ENCODE peak calls at places on chromosomes 4 and X, in ten cellular contexts. One of them, this sample, is unnamed.

GRCh38 chr4:118352843-118353373 is at the start of gene PRSS12:
- DNase-seq in transverse colon: peak; percentile 85
- DNase-seq in heart left ventricle: peak; percentile 39
- DNase-seq in IMR-90: peak; percentile 75
- DNase-seq in endothelial cell of umbilical vein: peak; percentile 44
- DNase-seq in body of pancreas: peak; percentile 82
- DNase-seq in ovary: peak; percentile 24
- DNase-seq in right lobe of liver: peak; percentile 70
- DNase-seq in adrenal gland: peak; percentile 54
- DNase-seq in testis: peak; percentile 83
- DNase-seq in this sample: no peak

GRCh38 chrX:150365953-150366911 is 3.1 kb downstream of the MAMLD1 start:
- DNase-seq in transverse colon: peak; percentile 33
- DNase-seq in heart left ventricle: peak; percentile 61
- DNase-seq in IMR-90: peak; percentile 64
- DNase-seq in endothelial cell of umbilical vein: peak; percentile 56
- DNase-seq in body of pancreas: peak; percentile 51
- DNase-seq in ovary: peak; percentile 68
- DNase-seq in right lobe of liver: peak; percentile 56
- DNase-seq in adrenal gland: peak; percentile 47
- DNase-seq in testis: peak; percentile 85
- DNase-seq in this sample: no peak

GRCh38 chr4:61555789-61556188 is 355.7 kb downstream of the ADGRL3 start:
- DNase-seq in transverse colon: peak; percentile 22
- DNase-seq in heart left ventricle: no peak
- DNase-seq in IMR-90: peak; percentile 55
- DNase-seq in endothelial cell of umbilical vein: peak; percentile 19
- DNase-seq in body of pancreas: no peak
- DNase-seq in ovary: no peak
- DNase-seq in right lobe of liver: no peak
- DNase-seq in adrenal gland: peak; percentile 60
- DNase-seq in testis: peak; percentile 38
- DNase-seq in this sample: no peak

GRCh38 chr4:6076391-6076790 is 58.2 kb upstream of the C4orf50 start:
- DNase-seq in transverse colon: no peak
- DNase-seq in heart left ventricle: no peak
- DNase-seq in IMR-90: no peak
- DNase-seq in endothelial cell of umbilical vein: no peak
- DNase-seq in body of pancreas: no peak
- DNase-seq in ovary: no peak
- DNase-seq in right lobe of liver: no peak
- DNase-seq in adrenal gland: no peak
- DNase-seq in testis: no peak
- DNase-seq in this sample: no peak

GRCh38 chrX:41241962-41242361 is 92.0 kb upstream of the DDX3X start:
- DNase-seq in transverse colon: no peak
- DNase-seq in heart left ventricle: no peak
- DNase-seq in IMR-90: no peak
- DNase-seq in endothelial cell of umbilical vein: no peak
- DNase-seq in body of pancreas: no peak
- DNase-seq in ovary: no peak
- DNase-seq in right lobe of liver: no peak
- DNase-seq in adrenal gland: no peak
- DNase-seq in testis: no peak
- DNase-seq in this sample: no peak

GRCh38 chr4:54677416-54677815 is 19.7 kb downstream of the KIT start:
- DNase-seq in transverse colon: no peak
- DNase-seq in heart left ventricle: no peak
- DNase-seq in IMR-90: no peak
- DNase-seq in endothelial cell of umbilical vein: no peak
- DNase-seq in body of pancreas: no peak
- DNase-seq in ovary: no peak
- DNase-seq in right lobe of liver: no peak
- DNase-seq in adrenal gland: no peak
- DNase-seq in testis: no peak
- DNase-seq in this sample: no peak

GRCh38 chrX:29024813-29025342 is 437.6 kb downstream of the IL1RAPL1 start:
- DNase-seq in transverse colon: no peak
- DNase-seq in heart left ventricle: no peak
- DNase-seq in IMR-90: peak; percentile 44
- DNase-seq in endothelial cell of umbilical vein: no peak
- DNase-seq in body of pancreas: no peak
- DNase-seq in ovary: no peak
- DNase-seq in right lobe of liver: no peak
- DNase-seq in adrenal gland: no peak
- DNase-seq in testis: no peak
- DNase-seq in this sample: no peak

GRCh38 chrX:53223955-53224859 is 800 bp downstream of the KDM5C start:
- DNase-seq in transverse colon: peak; percentile 22
- DNase-seq in heart left ventricle: no peak
- DNase-seq in IMR-90: peak; percentile 85
- DNase-seq in endothelial cell of umbilical vein: peak; percentile 47
- DNase-seq in body of pancreas: no peak
- DNase-seq in ovary: no peak
- DNase-seq in right lobe of liver: no peak
- DNase-seq in adrenal gland: peak; percentile 28
- DNase-seq in testis: no peak
- DNase-seq in this sample: no peak

GRCh38 chrX:154050113-154050495 is 30.4 kb upstream of the IRAK1 start:
- DNase-seq in transverse colon: no peak
- DNase-seq in heart left ventricle: no peak
- DNase-seq in IMR-90: no peak
- DNase-seq in endothelial cell of umbilical vein: no peak
- DNase-seq in body of pancreas: no peak
- DNase-seq in ovary: no peak
- DNase-seq in right lobe of liver: no peak
- DNase-seq in adrenal gland: no peak
- DNase-seq in testis: no peak
- DNase-seq in this sample: no peak

GRCh38 chr4:183200453-183200852 is 101.4 kb downstream of the WWC2 start:
- DNase-seq in transverse colon: peak; percentile 14
- DNase-seq in heart left ventricle: peak; percentile 27
- DNase-seq in IMR-90: peak; percentile 92
- DNase-seq in endothelial cell of umbilical vein: peak; percentile 93
- DNase-seq in body of pancreas: peak; percentile 91
- DNase-seq in ovary: peak; percentile 15
- DNase-seq in right lobe of liver: no peak
- DNase-seq in adrenal gland: peak; percentile 83
- DNase-seq in testis: peak; percentile 86
- DNase-seq in this sample: no peak

GRCh38 chr4:7059673-7060072 is 8.2 kb downstream of the GRPEL1 start:
- DNase-seq in transverse colon: no peak
- DNase-seq in heart left ventricle: no peak
- DNase-seq in IMR-90: no peak
- DNase-seq in endothelial cell of umbilical vein: no peak
- DNase-seq in body of pancreas: no peak
- DNase-seq in ovary: no peak
- DNase-seq in right lobe of liver: no peak
- DNase-seq in adrenal gland: no peak
- DNase-seq in testis: no peak
- DNase-seq in this sample: no peak

GRCh38 chr4:66893807-66894206 is 651.5 kb downstream of the CENPC start:
- DNase-seq in transverse colon: no peak
- DNase-seq in heart left ventricle: no peak
- DNase-seq in IMR-90: no peak
- DNase-seq in endothelial cell of umbilical vein: no peak
- DNase-seq in body of pancreas: no peak
- DNase-seq in ovary: no peak
- DNase-seq in right lobe of liver: no peak
- DNase-seq in adrenal gland: no peak
- DNase-seq in testis: no peak
- DNase-seq in this sample: no peak

GRCh38 chr4:2248821-2249261 is 6.9 kb upstream of the HAUS3 start:
- DNase-seq in transverse colon: no peak
- DNase-seq in heart left ventricle: no peak
- DNase-seq in IMR-90: no peak
- DNase-seq in endothelial cell of umbilical vein: no peak
- DNase-seq in body of pancreas: peak; percentile 13
- DNase-seq in ovary: no peak
- DNase-seq in right lobe of liver: no peak
- DNase-seq in adrenal gland: peak; percentile 46
- DNase-seq in testis: peak; percentile 13
- DNase-seq in this sample: peak; percentile 77

GRCh38 chrX:40154853-40155616 is 57.3 kb upstream of the BCOR start:
- DNase-seq in transverse colon: peak; percentile 66
- DNase-seq in heart left ventricle: peak; percentile 78
- DNase-seq in IMR-90: peak; percentile 50
- DNase-seq in endothelial cell of umbilical vein: peak; percentile 63
- DNase-seq in body of pancreas: peak; percentile 75
- DNase-seq in ovary: peak; percentile 82
- DNase-seq in right lobe of liver: peak; percentile 90
- DNase-seq in adrenal gland: peak; percentile 78
- DNase-seq in testis: peak; percentile 81
- DNase-seq in this sample: peak; percentile 92
- TF ChIP-seq POLR2A in transverse colon: no peak
- TF ChIP-seq POLR2A in heart left ventricle: no peak
- TF ChIP-seq POLR2A in IMR-90: no peak
- TF ChIP-seq POLR2A in endothelial cell of umbilical vein: no peak
- TF ChIP-seq POLR2A in body of pancreas: peak; percentile 38
- TF ChIP-seq POLR2A in ovary: peak; percentile 50
- TF ChIP-seq POLR2A in right lobe of liver: peak; percentile 36
- TF ChIP-seq POLR2A in adrenal gland: no peak
- TF ChIP-seq POLR2A in testis: no peak
- TF ChIP-seq POLR2A in this sample: no peak

DNA sequence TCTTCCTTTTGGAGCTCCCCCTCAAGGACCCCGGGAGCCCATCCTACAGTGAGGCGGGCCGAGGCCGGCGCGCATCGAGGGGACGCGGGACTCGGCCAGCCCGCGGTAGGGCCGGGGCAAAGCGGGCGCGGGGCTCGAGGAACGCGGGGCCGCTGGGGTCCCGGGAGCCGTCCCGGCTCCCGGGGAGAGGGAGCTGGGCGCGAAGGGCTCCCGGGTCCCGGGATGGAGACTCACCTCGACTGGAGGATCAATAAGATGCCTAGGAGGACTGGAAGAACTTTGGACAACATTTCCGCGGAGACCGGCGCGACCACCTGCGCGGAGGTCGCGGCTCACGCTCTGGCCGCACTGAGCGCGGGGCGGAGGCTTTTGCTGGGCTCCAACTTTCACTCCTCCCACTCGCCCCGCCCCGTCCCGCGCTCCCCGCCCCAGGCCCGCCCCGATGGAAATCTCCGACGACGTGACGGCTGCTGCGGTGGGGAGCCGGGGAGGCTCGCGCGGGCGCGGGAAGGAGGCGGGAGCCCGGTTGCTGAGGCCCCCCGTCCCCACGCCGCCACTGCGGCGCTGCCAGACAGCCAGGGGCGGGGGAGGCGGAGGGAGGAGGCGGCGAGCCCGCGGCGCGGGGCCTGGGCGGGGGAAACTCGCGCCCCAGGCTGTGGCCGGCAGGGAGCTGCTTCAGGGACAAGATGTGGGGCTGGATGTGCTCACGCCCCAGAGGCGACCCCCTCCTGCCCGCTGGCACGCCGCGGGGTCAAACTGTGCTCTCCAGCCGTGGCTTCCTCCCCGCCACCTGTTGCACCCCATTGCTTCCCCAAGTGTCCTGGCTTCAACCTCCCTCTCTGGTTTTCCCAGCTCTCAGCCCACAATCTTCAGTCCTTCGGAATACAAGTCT is at the start of gene GABRE:
- DNase-seq in transverse colon: peak; percentile 73
- DNase-seq in heart left ventricle: peak; percentile 77
- DNase-seq in IMR-90: no peak
- DNase-seq in endothelial cell of umbilical vein: peak; percentile 61
- DNase-seq in body of pancreas: peak; percentile 66
- DNase-seq in ovary: peak; percentile 50
- DNase-seq in right lobe of liver: no peak
- DNase-seq in adrenal gland: peak; percentile 43
- DNase-seq in testis: peak; percentile 55
- DNase-seq in this sample: no peak
- TF ChIP-seq POLR2A in transverse colon: peak; percentile 70
- TF ChIP-seq POLR2A in heart left ventricle: peak; percentile 89
- TF ChIP-seq POLR2A in IMR-90: no peak
- TF ChIP-seq POLR2A in endothelial cell of umbilical vein: peak; percentile 68
- TF ChIP-seq POLR2A in body of pancreas: peak; percentile 74
- TF ChIP-seq POLR2A in ovary: no peak
- TF ChIP-seq POLR2A in right lobe of liver: peak; percentile 71
- TF ChIP-seq POLR2A in adrenal gland: no peak
- TF ChIP-seq POLR2A in testis: no peak
- TF ChIP-seq POLR2A in this sample: peak; percentile 32

GRCh38 chrX:119943185-119943988 is at the start of gene NKAP:
- DNase-seq in transverse colon: peak; percentile 84
- DNase-seq in heart left ventricle: peak; percentile 80
- DNase-seq in IMR-90: peak; percentile 94
- DNase-seq in endothelial cell of umbilical vein: peak; percentile 93
- DNase-seq in body of pancreas: peak; percentile 75
- DNase-seq in ovary: peak; percentile 75
- DNase-seq in right lobe of liver: peak; percentile 79
- DNase-seq in adrenal gland: peak; percentile 81
- DNase-seq in testis: peak; percentile 89
- DNase-seq in this sample: peak; percentile 94
- TF ChIP-seq POLR2A in transverse colon: peak; percentile 49
- TF ChIP-seq POLR2A in heart left ventricle: peak; percentile 40
- TF ChIP-seq POLR2A in IMR-90: peak; percentile 54
- TF ChIP-seq POLR2A in endothelial cell of umbilical vein: peak; percentile 43
- TF ChIP-seq POLR2A in body of pancreas: peak; percentile 60
- TF ChIP-seq POLR2A in ovary: peak; percentile 35
- TF ChIP-seq POLR2A in right lobe of liver: peak; percentile 48
- TF ChIP-seq POLR2A in adrenal gland: no peak
- TF ChIP-seq POLR2A in testis: no peak
- TF ChIP-seq POLR2A in this sample: no peak

GRCh38 chr4:40214661-40215418 is 18.0 kb downstream of the RHOH start:
- DNase-seq in transverse colon: no peak
- DNase-seq in heart left ventricle: no peak
- DNase-seq in IMR-90: no peak
- DNase-seq in endothelial cell of umbilical vein: no peak
- DNase-seq in body of pancreas: no peak
- DNase-seq in ovary: no peak
- DNase-seq in right lobe of liver: no peak
- DNase-seq in adrenal gland: no peak
- DNase-seq in testis: no peak
- DNase-seq in this sample: no peak

GRCh38 chr4:40210776-40211175 is 13.9 kb downstream of the RHOH start:
- DNase-seq in transverse colon: no peak
- DNase-seq in heart left ventricle: no peak
- DNase-seq in IMR-90: no peak
- DNase-seq in endothelial cell of umbilical vein: no peak
- DNase-seq in body of pancreas: no peak
- DNase-seq in ovary: no peak
- DNase-seq in right lobe of liver: no peak
- DNase-seq in adrenal gland: no peak
- DNase-seq in testis: no peak
- DNase-seq in this sample: no peak

GRCh38 chr4:40214038-40214437 is 17.2 kb downstream of the RHOH start:
- DNase-seq in transverse colon: no peak
- DNase-seq in heart left ventricle: no peak
- DNase-seq in IMR-90: no peak
- DNase-seq in endothelial cell of umbilical vein: no peak
- DNase-seq in body of pancreas: no peak
- DNase-seq in ovary: no peak
- DNase-seq in right lobe of liver: no peak
- DNase-seq in adrenal gland: no peak
- DNase-seq in testis: no peak
- DNase-seq in this sample: no peak

GRCh38 chr4:40211224-40212185 is 14.7 kb downstream of the RHOH start:
- DNase-seq in transverse colon: no peak
- DNase-seq in heart left ventricle: no peak
- DNase-seq in IMR-90: peak; percentile 41
- DNase-seq in endothelial cell of umbilical vein: no peak
- DNase-seq in body of pancreas: no peak
- DNase-seq in ovary: no peak
- DNase-seq in right lobe of liver: no peak
- DNase-seq in adrenal gland: no peak
- DNase-seq in testis: no peak
- DNase-seq in this sample: no peak

GRCh38 chr4:40212674-40213504 is 16.1 kb downstream of the RHOH start:
- DNase-seq in transverse colon: no peak
- DNase-seq in heart left ventricle: no peak
- DNase-seq in IMR-90: peak; percentile 20
- DNase-seq in endothelial cell of umbilical vein: no peak
- DNase-seq in body of pancreas: no peak
- DNase-seq in ovary: no peak
- DNase-seq in right lobe of liver: no peak
- DNase-seq in adrenal gland: no peak
- DNase-seq in testis: no peak
- DNase-seq in this sample: no peak
- TF ChIP-seq POLR2A in transverse colon: no peak
- TF ChIP-seq POLR2A in heart left ventricle: no peak
- TF ChIP-seq POLR2A in IMR-90: no peak
- TF ChIP-seq POLR2A in endothelial cell of umbilical vein: no peak
- TF ChIP-seq POLR2A in body of pancreas: no peak
- TF ChIP-seq POLR2A in ovary: no peak
- TF ChIP-seq POLR2A in right lobe of liver: no peak
- TF ChIP-seq POLR2A in adrenal gland: no peak
- TF ChIP-seq POLR2A in testis: no peak
- TF ChIP-seq POLR2A in this sample: no peak